ENCODE peak calls at places on chromosomes 3 and 15, in four cellular contexts. T is lung microvascular endothelial cell, B is COR-L47, I is HuH-7. V is an unnamed sample.

GRCh38 chr15:63582179-63582578 is 15.0 kb upstream of the FBXL22 start:
- DNase-seq in T (no peak), I (no peak), B (no peak), V (no peak)

GRCh38 chr3:57079221-57079831 is 18.9 kb downstream of the SPATA12 start:
- DNase-seq in I (peak), B (peak), T (peak), V (peak)

GRCh38 chr3:63588897-63589296 is 63.6 kb upstream of the SNTN start:
- DNase-seq in T (no peak), I (no peak), B (no peak), V (no peak)

GRCh38 chr3:4804161-4805058 is 174.8 kb upstream of the BHLHE40 start:
- DNase-seq in T (no peak), B (no peak), I (no peak), V (peak)

GRCh38 chr3:149234671-149235245 is 13.1 kb upstream of the CP start:
- DNase-seq in I (no peak), B (no peak), T (no peak), V (peak)

GRCh38 chr15:65066001-65066634 is 1.7 kb downstream of the RASL12 start:
- DNase-seq in I (no peak), B (no peak), T (no peak), V (no peak)

GRCh38 chr3:12994357-12994606 is 78.9 kb downstream of the IQSEC1 start:
- DNase-seq in B (no peak), T (no peak), I (peak), V (no peak)

GRCh38 chr3:32621466-32621865 is 50.8 kb upstream of the DYNC1LI1 start:
- DNase-seq in B (no peak), T (no peak), I (no peak), V (no peak)

GRCh38 chr3:31142139-31142538 is 247.7 kb upstream of the GADL1 start:
- DNase-seq in B (no peak), T (no peak), I (no peak), V (no peak)

GRCh38 chr3:38829404-38829803 is 13.4 kb upstream of the SCN10A start:
- DNase-seq in B (no peak), I (no peak), T (peak), V (no peak)

GRCh38 chr3:101195951-101196713 is 124.2 kb downstream of the IMPG2 start:
- DNase-seq in I (peak), T (peak), B (peak), V (peak)

GRCh38 chr3:40398346-40398745 is 11.4 kb downstream of the ENTPD3 start:
- DNase-seq in B (no peak), T (no peak), I (peak), V (no peak)

GRCh38 chr15:74387141-74387541 is 19.7 kb upstream of the CYP11A1 start:
- DNase-seq in I (no peak), T (no peak), B (no peak), V (peak)

GRCh38 chr3:102400766-102401165 is 34.0 kb upstream of the ZPLD1 start:
- DNase-seq in B (no peak), T (no peak), I (no peak), V (no peak)

GRCh38 chr15:65189102-65189740 is 4.1 kb upstream of the CLPX start:
- DNase-seq in B (peak), T (peak), I (peak), V (peak)

GRCh38 chr15:67097893-67098740 is 32.7 kb downstream of the SMAD3 start:
- DNase-seq in T (peak), I (no peak), B (no peak), V (peak)

GRCh38 chr15:71366926-71367325 is 251.7 kb downstream of the THSD4 start:
- DNase-seq in B (no peak), I (no peak), T (peak), V (no peak)

GRCh38 chr3:69433016-69433937 is 47.4 kb upstream of the FRMD4B start:
- DNase-seq in T (no peak), I (no peak), B (no peak), V (no peak)

GRCh38 chr15:44541282-44541958 is 4.5 kb downstream of the EIF3J start:
- DNase-seq in B (no peak), T (peak), I (no peak), V (no peak)

GRCh38 chr3:36837089-36837488 is 72.7 kb upstream of the DCLK3 start:
- DNase-seq in T (no peak), I (no peak), B (no peak), V (no peak)

GRCh38 chr3:18847583-18848197 is 300.6 kb upstream of the KCNH8 start:
- DNase-seq in I (peak), T (no peak), B (no peak), V (peak)

GRCh38 chr15:31350771-31351170 is 24.1 kb downstream of the KLF13 start:
- DNase-seq in I (no peak), T (no peak), B (no peak), V (no peak)

GRCh38 chr15:85494035-85494793 is 113.8 kb downstream of the AKAP13 start:
- DNase-seq in I (no peak), B (no peak), T (peak), V (no peak)

GRCh38 chr3:116037954-116038911 is 407.1 kb downstream of the LSAMP start:
- DNase-seq in I (no peak), T (no peak), B (no peak), V (no peak)

GRCh38 chr3:194259982-194260856 is 90.9 kb downstream of the CPN2 start:
- DNase-seq in B (no peak), T (peak), I (no peak), V (no peak)

GRCh38 chr3:12303532-12303931 is 14.7 kb downstream of the PPARG start:
- DNase-seq in T (peak), I (no peak), B (no peak), V (no peak)

V was measured in K562.